ENCODE peak calls at places on chromosome 9, in four cellular contexts. E is uterus, G is HepG2, F is ovary. Y is an unnamed sample.

GRCh38 chr9:133619791-133620190 is 10.6 kb upstream of the FAM163B start:
- DNase-seq in E (no peak), G (no peak), F (no peak), Y (no peak)

GRCh38 chr9:74773886-74774479 is 113.7 kb downstream of the TRPM6 start:
- DNase-seq in E (peak), G (peak), F (peak), Y (peak)

GRCh38 chr9:37390759-37391158 is 31.7 kb upstream of the GRHPR start:
- DNase-seq in E (no peak), G (peak), F (no peak), Y (peak)

GRCh38 chr9:78296208-78296892 is 575 bp upstream of the PSAT1 start:
- DNase-seq in E (peak), G (peak), F (peak), Y (peak)

GRCh38 chr9:734831-735511 is 106.5 kb upstream of the DMRT1 start:
- DNase-seq in E (peak), G (peak), F (peak), Y (no peak)

GRCh38 chr9:13719410-13719809 is 439.9 kb upstream of the MPDZ start:
- DNase-seq in E (no peak), G (no peak), F (no peak), Y (no peak)

GRCh38 chr9:68808481-68808880 is 103.4 kb downstream of the PIP5K1B start:
- DNase-seq in E (no peak), G (no peak), F (no peak), Y (no peak)

GRCh38 chr9:14246951-14247350 is 67.0 kb downstream of the NFIB start:
- DNase-seq in E (no peak), G (no peak), F (no peak), Y (no peak)

GRCh38 chr9:75615284-75615683 is 275.2 kb upstream of the PCSK5 start:
- DNase-seq in E (no peak), G (no peak), F (no peak), Y (no peak)

GRCh38 chr9:86519216-86519615 is 165.0 kb upstream of the TUT7 start:
- DNase-seq in E (no peak), G (no peak), F (no peak), Y (no peak)

GRCh38 chr9:8860925-8861324 is 1061.3 kb upstream of the DMAC1 start:
- DNase-seq in E (no peak), G (no peak), F (no peak), Y (no peak)

GRCh38 chr9:106962615-106963363 is 99.8 kb downstream of the ZNF462 start:
- DNase-seq in E (no peak), G (no peak), F (no peak), Y (no peak)

GRCh38 chr9:135017916-135018915 is 69.3 kb upstream of the OLFM1 start:
- DNase-seq in E (no peak), G (no peak), F (no peak), Y (no peak)

DNA sequence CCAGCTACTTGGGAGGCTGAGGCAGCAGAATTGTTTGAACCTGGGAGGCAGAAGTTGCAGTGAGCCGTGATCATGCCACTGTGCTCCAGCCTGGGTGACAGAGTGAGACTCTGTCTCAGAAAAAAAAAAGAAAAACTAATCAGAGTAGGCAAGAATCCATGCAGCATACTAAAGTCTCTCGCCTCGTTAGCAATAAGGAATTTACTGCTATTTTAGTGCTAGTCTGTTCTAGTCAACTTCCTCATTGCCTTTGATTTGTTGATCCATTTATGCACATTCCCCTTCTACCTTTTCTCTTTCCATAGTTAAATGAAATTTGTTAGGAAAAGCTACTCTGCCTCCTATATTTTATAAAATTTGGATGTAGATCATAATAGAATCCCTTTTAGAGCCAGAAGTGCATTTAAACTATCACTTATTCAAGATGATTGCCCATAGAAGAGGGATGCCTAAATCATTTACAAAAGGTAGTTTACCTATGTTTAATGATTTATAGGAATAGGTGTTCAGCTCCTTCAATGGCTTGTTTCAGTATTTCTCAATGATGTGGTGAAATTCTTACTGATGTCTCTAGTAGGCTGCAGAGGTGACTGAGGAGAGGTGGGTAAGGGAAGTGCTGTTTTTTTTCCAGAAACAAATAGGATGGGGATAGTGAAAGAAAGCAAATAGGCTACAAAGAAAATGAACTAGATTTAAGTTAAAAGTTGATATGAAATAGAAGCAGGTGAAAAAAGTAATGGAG is 1.9 kb downstream of the LRRC19 start:
- DNase-seq in E (no peak), G (no peak), F (no peak), Y (no peak)
- H3K4me3 ChIP-seq in E (no peak), G (no peak), F (no peak), Y (no peak)

DNA sequence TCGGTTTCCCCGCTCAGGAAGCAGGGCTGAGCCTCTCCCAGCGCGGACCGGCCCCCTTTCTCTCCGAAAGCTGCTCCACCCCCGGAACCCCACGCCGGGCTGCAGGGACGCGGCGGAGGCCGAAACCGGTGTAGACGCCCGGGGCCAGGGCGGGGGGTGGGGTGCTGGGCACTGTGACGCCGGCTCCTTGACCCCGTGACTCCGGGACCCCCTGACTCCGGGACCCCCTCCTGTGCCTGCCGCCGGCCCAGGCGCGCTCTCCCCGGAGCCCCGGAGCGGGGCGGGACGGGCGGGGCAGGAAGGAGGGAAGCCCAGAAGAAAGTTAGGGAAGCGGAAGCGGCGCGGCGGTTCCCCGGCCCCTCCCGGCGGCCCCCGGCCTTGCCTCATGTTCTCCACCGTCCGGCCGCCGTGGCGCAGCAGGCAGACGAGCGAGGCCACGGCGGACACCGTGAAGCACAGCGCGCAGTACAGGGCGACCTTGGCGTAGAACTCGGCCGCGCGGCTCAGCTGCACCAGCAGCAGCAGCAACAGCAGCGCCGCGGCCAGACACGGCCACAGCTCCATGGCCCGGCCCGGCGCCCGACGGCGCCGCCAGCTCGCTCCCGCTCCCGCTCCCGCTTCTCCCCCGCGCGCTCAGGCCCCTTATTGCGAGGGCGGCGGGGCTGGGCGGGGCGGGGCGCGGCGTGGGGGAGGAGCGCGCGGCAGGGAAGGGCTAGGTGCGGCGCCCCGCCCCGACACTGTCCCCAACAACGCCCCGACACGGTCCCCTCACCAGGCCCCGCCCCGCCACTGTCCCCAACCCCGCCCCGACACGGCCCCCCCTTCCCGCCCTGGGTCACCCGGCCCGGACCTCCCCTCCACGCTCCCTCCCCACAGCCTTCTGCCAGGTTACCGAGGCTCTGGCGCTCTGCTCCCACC is at the start of gene AGPAT2:
- DNase-seq in E (peak), G (no peak), F (peak), Y (peak)
- TF ChIP-seq POLR2A in E (no peak), G (no peak), F (peak), Y (peak)

GRCh38 chr9:129598089-129598596 is 22.8 kb downstream of the C9orf50 start:
- DNase-seq in E (no peak), G (no peak), F (no peak), Y (no peak)
- H3K4me3 ChIP-seq in E (no peak), G (peak), F (no peak), Y (no peak)

GRCh38 chr9:98043921-98044320 is 12.6 kb upstream of the NANS start:
- DNase-seq in E (no peak), G (no peak), F (no peak), Y (no peak)

GRCh38 chr9:98045234-98046160 is 11.0 kb upstream of the NANS start:
- DNase-seq in E (no peak), G (peak), F (no peak), Y (no peak)

GRCh38 chr9:98046161-98046543 is 10.4 kb upstream of the NANS start:
- DNase-seq in E (no peak), G (no peak), F (no peak), Y (no peak)

GRCh38 chr9:98049668-98050067 is 6.9 kb upstream of the NANS start:
- DNase-seq in E (no peak), G (no peak), F (no peak), Y (no peak)

GRCh38 chr9:98047002-98047401 is 9.5 kb upstream of the NANS start:
- DNase-seq in E (no peak), G (no peak), F (no peak), Y (no peak)
- TF ChIP-seq POLR2A in E (no peak), G (no peak), F (no peak), Y (no peak)

DNA sequence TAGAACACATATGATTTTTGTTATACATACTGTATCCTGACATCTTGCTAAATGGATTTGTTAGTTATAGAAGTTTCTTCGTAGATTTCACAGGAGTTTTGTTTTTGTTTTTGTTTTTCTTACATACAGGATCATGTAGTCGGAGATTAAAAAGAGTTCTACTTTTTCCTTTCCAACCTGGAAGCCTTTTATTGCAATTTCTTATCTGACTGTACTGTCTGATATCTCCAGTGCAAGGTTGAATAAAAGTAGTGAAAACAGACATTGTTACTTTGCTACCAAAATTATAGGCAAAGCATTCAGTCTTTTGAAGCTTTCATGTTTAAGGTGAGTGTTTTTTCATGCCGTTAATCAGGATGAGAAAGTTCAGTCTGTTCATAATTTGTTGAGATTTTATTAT is 117.4 kb upstream of the PRSS3 start:
- DNase-seq in E (no peak), G (no peak), F (no peak), Y (no peak)
- H3K4me3 ChIP-seq in E (no peak), G (no peak), F (no peak), Y (no peak)